ENCODE peak calls at places on chromosomes 5 and 9, in five cellular contexts. One of them, this sample, is unnamed.
A peak's percentile ranks its signal among the peaks of the same experiment; 100 is the strongest.

GRCh38 chr9:133946840-133947486 is 45.2 kb downstream of the VAV2 start:
- DNase-seq in posterior cingulate gyrus: peak; percentile 9
- DNase-seq in CD8-positive, alpha-beta memory T cell: no peak
- DNase-seq in amniotic stem cell: no peak
- DNase-seq in stimulated activated CD8-positive, alpha-beta memory T cell treated with anti-CD3 and anti-CD28 coated beads, Interleukin-15, amount 100 ng/mL, for 24 hours: no peak
- DNase-seq in this sample: no peak

GRCh38 chr5:170297589-170298462 is at the start of gene LCP2:
- DNase-seq in posterior cingulate gyrus: no peak
- DNase-seq in CD8-positive, alpha-beta memory T cell: peak; percentile 34
- DNase-seq in amniotic stem cell: no peak
- DNase-seq in stimulated activated CD8-positive, alpha-beta memory T cell treated with anti-CD3 and anti-CD28 coated beads, Interleukin-15, amount 100 ng/mL, for 24 hours: no peak
- DNase-seq in this sample: no peak

GRCh38 chr9:131008909-131009618 is at the start of gene LAMC3:
- DNase-seq in posterior cingulate gyrus: no peak
- DNase-seq in CD8-positive, alpha-beta memory T cell: no peak
- DNase-seq in amniotic stem cell: no peak
- DNase-seq in stimulated activated CD8-positive, alpha-beta memory T cell treated with anti-CD3 and anti-CD28 coated beads, Interleukin-15, amount 100 ng/mL, for 24 hours: no peak
- DNase-seq in this sample: no peak

GRCh38 chr5:52824827-52825226 is 37.1 kb downstream of the ITGA1 start:
- DNase-seq in posterior cingulate gyrus: no peak
- DNase-seq in CD8-positive, alpha-beta memory T cell: no peak
- DNase-seq in amniotic stem cell: no peak
- DNase-seq in stimulated activated CD8-positive, alpha-beta memory T cell treated with anti-CD3 and anti-CD28 coated beads, Interleukin-15, amount 100 ng/mL, for 24 hours: no peak
- DNase-seq in this sample: no peak

GRCh38 chr9:128372784-128373183 is 1.6 kb downstream of the URM1 start:
- DNase-seq in posterior cingulate gyrus: no peak
- DNase-seq in CD8-positive, alpha-beta memory T cell: no peak
- DNase-seq in amniotic stem cell: no peak
- DNase-seq in stimulated activated CD8-positive, alpha-beta memory T cell treated with anti-CD3 and anti-CD28 coated beads, Interleukin-15, amount 100 ng/mL, for 24 hours: no peak
- DNase-seq in this sample: no peak

GRCh38 chr5:162283611-162284010 is 216.0 kb downstream of the GABRG2 start:
- DNase-seq in posterior cingulate gyrus: no peak
- DNase-seq in CD8-positive, alpha-beta memory T cell: no peak
- DNase-seq in amniotic stem cell: no peak
- DNase-seq in stimulated activated CD8-positive, alpha-beta memory T cell treated with anti-CD3 and anti-CD28 coated beads, Interleukin-15, amount 100 ng/mL, for 24 hours: no peak
- DNase-seq in this sample: no peak

GRCh38 chr5:142402752-142403318 is 78.0 kb upstream of the SPRY4 start:
- DNase-seq in posterior cingulate gyrus: no peak
- DNase-seq in CD8-positive, alpha-beta memory T cell: no peak
- DNase-seq in amniotic stem cell: no peak
- DNase-seq in stimulated activated CD8-positive, alpha-beta memory T cell treated with anti-CD3 and anti-CD28 coated beads, Interleukin-15, amount 100 ng/mL, for 24 hours: no peak
- DNase-seq in this sample: no peak

GRCh38 chr9:28032178-28032532 is 458.9 kb upstream of the C9orf72 start:
- DNase-seq in posterior cingulate gyrus: no peak
- DNase-seq in CD8-positive, alpha-beta memory T cell: no peak
- DNase-seq in amniotic stem cell: no peak
- DNase-seq in stimulated activated CD8-positive, alpha-beta memory T cell treated with anti-CD3 and anti-CD28 coated beads, Interleukin-15, amount 100 ng/mL, for 24 hours: no peak
- DNase-seq in this sample: no peak

GRCh38 chr5:139382781-139383180 is 316 bp downstream of the SLC23A1 start:
- DNase-seq in posterior cingulate gyrus: no peak
- DNase-seq in CD8-positive, alpha-beta memory T cell: no peak
- DNase-seq in amniotic stem cell: no peak
- DNase-seq in stimulated activated CD8-positive, alpha-beta memory T cell treated with anti-CD3 and anti-CD28 coated beads, Interleukin-15, amount 100 ng/mL, for 24 hours: no peak
- DNase-seq in this sample: no peak

GRCh38 chr9:121566401-121567141 is 66.9 kb upstream of the GGTA1 start:
- DNase-seq in posterior cingulate gyrus: peak; percentile 71
- DNase-seq in CD8-positive, alpha-beta memory T cell: no peak
- DNase-seq in amniotic stem cell: peak; percentile 15
- DNase-seq in stimulated activated CD8-positive, alpha-beta memory T cell treated with anti-CD3 and anti-CD28 coated beads, Interleukin-15, amount 100 ng/mL, for 24 hours: no peak
- DNase-seq in this sample: no peak

GRCh38 chr5:10682801-10683525 is 78.1 kb downstream of the DAP start:
- DNase-seq in posterior cingulate gyrus: no peak
- DNase-seq in CD8-positive, alpha-beta memory T cell: no peak
- DNase-seq in amniotic stem cell: no peak
- DNase-seq in stimulated activated CD8-positive, alpha-beta memory T cell treated with anti-CD3 and anti-CD28 coated beads, Interleukin-15, amount 100 ng/mL, for 24 hours: no peak
- DNase-seq in this sample: no peak

GRCh38 chr9:131046581-131047202 is 37.7 kb downstream of the LAMC3 start:
- DNase-seq in posterior cingulate gyrus: peak; percentile 63
- DNase-seq in CD8-positive, alpha-beta memory T cell: peak; percentile 38
- DNase-seq in amniotic stem cell: peak; percentile 66
- DNase-seq in stimulated activated CD8-positive, alpha-beta memory T cell treated with anti-CD3 and anti-CD28 coated beads, Interleukin-15, amount 100 ng/mL, for 24 hours: peak; percentile 54
- DNase-seq in this sample: no peak

GRCh38 chr9:111728617-111729366 is 65.9 kb downstream of the SHOC1 start:
- DNase-seq in posterior cingulate gyrus: no peak
- DNase-seq in CD8-positive, alpha-beta memory T cell: no peak
- DNase-seq in amniotic stem cell: peak; percentile 59
- DNase-seq in stimulated activated CD8-positive, alpha-beta memory T cell treated with anti-CD3 and anti-CD28 coated beads, Interleukin-15, amount 100 ng/mL, for 24 hours: no peak
- DNase-seq in this sample: peak; percentile 67

GRCh38 chr5:154479160-154479943 is 1.3 kb upstream of the HAND1 start:
- DNase-seq in posterior cingulate gyrus: no peak
- DNase-seq in CD8-positive, alpha-beta memory T cell: no peak
- DNase-seq in amniotic stem cell: no peak
- DNase-seq in stimulated activated CD8-positive, alpha-beta memory T cell treated with anti-CD3 and anti-CD28 coated beads, Interleukin-15, amount 100 ng/mL, for 24 hours: no peak
- DNase-seq in this sample: no peak

GRCh38 chr9:75181748-75182147 is 93.4 kb downstream of the OSTF1 start:
- DNase-seq in posterior cingulate gyrus: no peak
- DNase-seq in CD8-positive, alpha-beta memory T cell: no peak
- DNase-seq in amniotic stem cell: no peak
- DNase-seq in stimulated activated CD8-positive, alpha-beta memory T cell treated with anti-CD3 and anti-CD28 coated beads, Interleukin-15, amount 100 ng/mL, for 24 hours: no peak
- DNase-seq in this sample: no peak

GRCh38 chr5:179607449-179607931 is 16.0 kb downstream of the HNRNPH1 start:
- DNase-seq in posterior cingulate gyrus: peak; percentile 78
- DNase-seq in CD8-positive, alpha-beta memory T cell: no peak
- DNase-seq in amniotic stem cell: no peak
- DNase-seq in stimulated activated CD8-positive, alpha-beta memory T cell treated with anti-CD3 and anti-CD28 coated beads, Interleukin-15, amount 100 ng/mL, for 24 hours: no peak
- DNase-seq in this sample: no peak

GRCh38 chr5:135135530-135136201 is 101.6 kb upstream of the PITX1 start:
- DNase-seq in posterior cingulate gyrus: no peak
- DNase-seq in CD8-positive, alpha-beta memory T cell: no peak
- DNase-seq in amniotic stem cell: no peak
- DNase-seq in stimulated activated CD8-positive, alpha-beta memory T cell treated with anti-CD3 and anti-CD28 coated beads, Interleukin-15, amount 100 ng/mL, for 24 hours: no peak
- DNase-seq in this sample: no peak

GRCh38 chr9:137254624-137255447 is at the start of gene NELFB:
- DNase-seq in posterior cingulate gyrus: peak; percentile 94
- DNase-seq in CD8-positive, alpha-beta memory T cell: peak; percentile 96
- DNase-seq in amniotic stem cell: peak; percentile 69
- DNase-seq in stimulated activated CD8-positive, alpha-beta memory T cell treated with anti-CD3 and anti-CD28 coated beads, Interleukin-15, amount 100 ng/mL, for 24 hours: peak; percentile 99
- DNase-seq in this sample: no peak

GRCh38 chr9:111158375-111158774 is 120.1 kb upstream of the LPAR1 start:
- DNase-seq in posterior cingulate gyrus: no peak
- DNase-seq in CD8-positive, alpha-beta memory T cell: no peak
- DNase-seq in amniotic stem cell: no peak
- DNase-seq in stimulated activated CD8-positive, alpha-beta memory T cell treated with anti-CD3 and anti-CD28 coated beads, Interleukin-15, amount 100 ng/mL, for 24 hours: no peak
- DNase-seq in this sample: peak; percentile 52

GRCh38 chr9:98081477-98082219 is 25.1 kb downstream of the NANS start:
- DNase-seq in posterior cingulate gyrus: no peak
- DNase-seq in CD8-positive, alpha-beta memory T cell: no peak
- DNase-seq in amniotic stem cell: no peak
- DNase-seq in stimulated activated CD8-positive, alpha-beta memory T cell treated with anti-CD3 and anti-CD28 coated beads, Interleukin-15, amount 100 ng/mL, for 24 hours: no peak
- DNase-seq in this sample: no peak

GRCh38 chr9:112867275-112867991 is 23.2 kb downstream of the SLC46A2 start:
- DNase-seq in posterior cingulate gyrus: no peak
- DNase-seq in CD8-positive, alpha-beta memory T cell: no peak
- DNase-seq in amniotic stem cell: peak; percentile 78
- DNase-seq in stimulated activated CD8-positive, alpha-beta memory T cell treated with anti-CD3 and anti-CD28 coated beads, Interleukin-15, amount 100 ng/mL, for 24 hours: no peak
- DNase-seq in this sample: peak; percentile 68

GRCh38 chr9:32413424-32413823 is 29.0 kb downstream of the ACO1 start:
- DNase-seq in posterior cingulate gyrus: no peak
- DNase-seq in CD8-positive, alpha-beta memory T cell: no peak
- DNase-seq in amniotic stem cell: no peak
- DNase-seq in stimulated activated CD8-positive, alpha-beta memory T cell treated with anti-CD3 and anti-CD28 coated beads, Interleukin-15, amount 100 ng/mL, for 24 hours: no peak
- DNase-seq in this sample: no peak

GRCh38 chr9:135885100-135885853 is 22.1 kb downstream of the CAMSAP1 start:
- DNase-seq in posterior cingulate gyrus: no peak
- DNase-seq in CD8-positive, alpha-beta memory T cell: no peak
- DNase-seq in amniotic stem cell: no peak
- DNase-seq in stimulated activated CD8-positive, alpha-beta memory T cell treated with anti-CD3 and anti-CD28 coated beads, Interleukin-15, amount 100 ng/mL, for 24 hours: no peak
- DNase-seq in this sample: no peak

GRCh38 chr5:168528521-168529360 is at the start of gene FBLL1:
- DNase-seq in posterior cingulate gyrus: peak; percentile 66
- DNase-seq in CD8-positive, alpha-beta memory T cell: no peak
- DNase-seq in amniotic stem cell: no peak
- DNase-seq in stimulated activated CD8-positive, alpha-beta memory T cell treated with anti-CD3 and anti-CD28 coated beads, Interleukin-15, amount 100 ng/mL, for 24 hours: no peak
- DNase-seq in this sample: no peak

GRCh38 chr5:166962470-166962869 is 1329.0 kb upstream of the WWC1 start:
- DNase-seq in posterior cingulate gyrus: no peak
- DNase-seq in CD8-positive, alpha-beta memory T cell: no peak
- DNase-seq in amniotic stem cell: no peak
- DNase-seq in stimulated activated CD8-positive, alpha-beta memory T cell treated with anti-CD3 and anti-CD28 coated beads, Interleukin-15, amount 100 ng/mL, for 24 hours: no peak
- DNase-seq in this sample: no peak

GRCh38 chr5:54764691-54765090 is 220.7 kb downstream of the ESM1 start:
- DNase-seq in posterior cingulate gyrus: no peak
- DNase-seq in CD8-positive, alpha-beta memory T cell: no peak
- DNase-seq in amniotic stem cell: no peak
- DNase-seq in stimulated activated CD8-positive, alpha-beta memory T cell treated with anti-CD3 and anti-CD28 coated beads, Interleukin-15, amount 100 ng/mL, for 24 hours: no peak
- DNase-seq in this sample: no peak

GRCh38 chr5:127040779-127041520 is 10.6 kb upstream of the MARCHF3 start:
- DNase-seq in posterior cingulate gyrus: no peak
- DNase-seq in CD8-positive, alpha-beta memory T cell: no peak
- DNase-seq in amniotic stem cell: no peak
- DNase-seq in stimulated activated CD8-positive, alpha-beta memory T cell treated with anti-CD3 and anti-CD28 coated beads, Interleukin-15, amount 100 ng/mL, for 24 hours: no peak
- DNase-seq in this sample: no peak

GRCh38 chr5:218457-219289 is 553 bp downstream of the SDHA start:
- DNase-seq in posterior cingulate gyrus: no peak
- DNase-seq in CD8-positive, alpha-beta memory T cell: peak; percentile 8
- DNase-seq in amniotic stem cell: no peak
- DNase-seq in stimulated activated CD8-positive, alpha-beta memory T cell treated with anti-CD3 and anti-CD28 coated beads, Interleukin-15, amount 100 ng/mL, for 24 hours: peak; percentile 2
- DNase-seq in this sample: no peak

GRCh38 chr5:89595065-89595464 is 712.1 kb upstream of the MEF2C start:
- DNase-seq in posterior cingulate gyrus: no peak
- DNase-seq in CD8-positive, alpha-beta memory T cell: no peak
- DNase-seq in amniotic stem cell: no peak
- DNase-seq in stimulated activated CD8-positive, alpha-beta memory T cell treated with anti-CD3 and anti-CD28 coated beads, Interleukin-15, amount 100 ng/mL, for 24 hours: no peak
- DNase-seq in this sample: no peak

GRCh38 chr9:92561374-92562329 is 25.9 kb upstream of the ECM2 start:
- DNase-seq in posterior cingulate gyrus: no peak
- DNase-seq in CD8-positive, alpha-beta memory T cell: no peak
- DNase-seq in amniotic stem cell: no peak
- DNase-seq in stimulated activated CD8-positive, alpha-beta memory T cell treated with anti-CD3 and anti-CD28 coated beads, Interleukin-15, amount 100 ng/mL, for 24 hours: no peak
- DNase-seq in this sample: no peak

GRCh38 chr5:111679611-111680010 is 77.4 kb downstream of the NREP start:
- DNase-seq in posterior cingulate gyrus: no peak
- DNase-seq in CD8-positive, alpha-beta memory T cell: no peak
- DNase-seq in amniotic stem cell: no peak
- DNase-seq in stimulated activated CD8-positive, alpha-beta memory T cell treated with anti-CD3 and anti-CD28 coated beads, Interleukin-15, amount 100 ng/mL, for 24 hours: no peak
- DNase-seq in this sample: no peak

GRCh38 chr9:93003552-93004407 is 54.7 kb upstream of the SUSD3 start:
- DNase-seq in posterior cingulate gyrus: peak; percentile 53
- DNase-seq in CD8-positive, alpha-beta memory T cell: peak; percentile 53
- DNase-seq in amniotic stem cell: no peak
- DNase-seq in stimulated activated CD8-positive, alpha-beta memory T cell treated with anti-CD3 and anti-CD28 coated beads, Interleukin-15, amount 100 ng/mL, for 24 hours: peak; percentile 31
- DNase-seq in this sample: no peak

GRCh38 chr9:117777823-117778222 is 73.6 kb downstream of the TLR4 start:
- DNase-seq in posterior cingulate gyrus: no peak
- DNase-seq in CD8-positive, alpha-beta memory T cell: no peak
- DNase-seq in amniotic stem cell: no peak
- DNase-seq in stimulated activated CD8-positive, alpha-beta memory T cell treated with anti-CD3 and anti-CD28 coated beads, Interleukin-15, amount 100 ng/mL, for 24 hours: no peak
- DNase-seq in this sample: no peak

This sample was measured in BJ.